ENCODE peak calls at places on chromosome 21, in seven cellular contexts. B is stomach; X is CD8-positive, alpha-beta T cell; G is MM.1S; M is CD4-positive, alpha-beta T cell; E is IMR-90; W is ovary. A is an unnamed sample.

GRCh38 chr21:43654806-43655489 is 4.3 kb downstream of the HSF2BP start:
- DNase-seq in B (no peak), X (no peak), G (no peak), M (no peak), E (peak), W (no peak), A (no peak)

GRCh38 chr21:45987121-45987711 is 5.6 kb downstream of the COL6A1 start:
- DNase-seq in B (no peak), X (no peak), G (no peak), M (no peak), E (no peak), W (peak), A (no peak)

GRCh38 chr21:44585892-44586291 is 5.5 kb upstream of the KRTAP10-5 start:
- DNase-seq in B (no peak), X (no peak), G (no peak), M (no peak), E (no peak), W (no peak), A (no peak)

GRCh38 chr21:33042812-33043211 is 17.1 kb downstream of the OLIG2 start:
- DNase-seq in B (no peak), X (no peak), G (no peak), M (no peak), E (peak), W (no peak), A (no peak)

GRCh38 chr21:44533891-44534627 is 5.9 kb downstream of the KRTAP10-1 start:
- DNase-seq in B (no peak), X (no peak), G (no peak), M (no peak), E (no peak), W (no peak), A (no peak)

GRCh38 chr21:42865361-42866160 is 13.8 kb downstream of the WDR4 start:
- DNase-seq in B (no peak), X (no peak), G (no peak), M (no peak), E (no peak), W (peak), A (peak)

GRCh38 chr21:46150491-46151121 is 4.8 kb downstream of the FTCD start:
- DNase-seq in B (no peak), X (no peak), G (no peak), M (no peak), E (no peak), W (peak), A (no peak)

GRCh38 chr21:14768042-14768441 is 221.9 kb upstream of the SAMSN1 start:
- DNase-seq in B (no peak), X (no peak), G (no peak), M (no peak), E (no peak), W (no peak), A (no peak)

GRCh38 chr21:25561668-25562641 is 45.3 kb downstream of the MRPL39 start:
- DNase-seq in B (peak), X (peak), G (peak), M (peak), E (peak), W (peak), A (no peak)

GRCh38 chr21:46046471-46046870 is 51.4 kb upstream of the COL6A2 start:
- DNase-seq in B (no peak), X (no peak), G (no peak), M (no peak), E (no peak), W (peak), A (no peak)

GRCh38 chr21:20257052-20257451 is 741.2 kb upstream of the NCAM2 start:
- DNase-seq in B (no peak), X (no peak), G (no peak), M (no peak), E (no peak), W (no peak), A (no peak)

DNA sequence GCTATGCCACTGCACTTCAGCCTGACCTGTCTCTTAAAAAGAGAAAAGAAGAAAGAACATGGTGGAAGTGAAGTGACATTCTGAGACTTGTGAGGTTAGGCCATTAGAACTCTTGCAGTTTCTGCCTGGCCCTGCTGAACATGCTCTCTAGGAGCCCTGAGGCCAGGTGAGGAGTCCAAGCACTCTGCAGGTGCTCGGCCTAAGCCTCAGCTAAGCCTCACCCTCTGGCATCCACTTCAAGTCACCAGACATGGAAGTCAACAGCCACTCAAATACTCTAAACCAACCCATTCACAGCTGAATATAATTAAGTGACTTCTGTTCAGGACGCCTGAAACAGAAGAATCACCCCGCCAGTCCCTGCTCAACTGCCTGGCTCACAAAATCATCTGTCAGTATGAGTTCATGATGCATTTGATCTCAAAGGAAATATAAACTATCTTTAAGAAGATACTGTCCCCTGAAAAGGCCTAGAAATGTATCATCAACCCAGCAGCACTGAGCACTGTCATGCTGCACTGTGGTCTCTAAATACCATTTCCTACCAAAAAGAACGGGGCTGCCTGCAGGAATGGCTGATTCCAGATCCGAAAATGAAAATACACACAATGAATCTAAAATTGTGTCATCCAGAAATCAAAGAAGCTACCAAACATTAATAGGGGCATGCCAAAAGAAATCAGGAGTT is 118.8 kb downstream of the PSMG1 start:
- DNase-seq in B (no peak), X (no peak), G (no peak), M (no peak), E (no peak), W (no peak), A (no peak)
- H3K27ac ChIP-seq in B (no peak), X (no peak), G (no peak), M (no peak), E (no peak), W (no peak), A (no peak)

DNA sequence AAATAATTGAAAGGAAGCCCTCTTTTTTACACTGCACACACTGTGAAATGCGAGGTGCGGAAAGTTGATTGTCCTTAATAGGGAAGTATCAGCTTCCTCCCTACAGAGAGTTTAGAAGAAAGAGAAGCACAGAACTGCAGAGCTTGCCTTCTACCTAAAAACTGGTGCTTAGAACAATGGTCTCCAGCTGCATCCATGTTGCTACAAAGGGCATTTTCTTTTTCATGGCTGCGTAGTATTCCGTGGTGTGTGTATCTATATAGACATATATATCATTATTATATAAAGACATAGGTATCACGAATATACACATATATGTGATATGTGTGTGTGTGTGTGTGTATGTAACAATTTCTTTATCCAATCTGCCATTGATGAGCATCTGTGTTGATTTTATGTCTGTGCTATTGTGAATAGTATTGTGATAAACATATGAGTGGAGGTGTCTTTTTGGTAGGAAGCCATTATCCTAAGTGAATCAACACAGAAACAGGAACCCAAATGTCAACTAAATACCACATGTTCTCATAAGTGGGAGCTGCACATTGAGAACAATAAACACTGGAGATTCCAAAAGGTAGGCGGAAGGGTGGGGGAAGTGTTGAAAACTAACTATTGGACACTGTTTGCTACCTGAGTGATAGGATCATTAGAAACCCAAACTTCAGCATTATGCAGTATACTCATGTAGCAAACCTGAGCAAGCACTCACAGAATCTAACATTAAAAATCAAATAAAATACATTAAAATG is 290.0 kb upstream of the RUNX1 start:
- DNase-seq in B (no peak), X (no peak), G (no peak), M (no peak), E (no peak), W (no peak), A (no peak)
- H3K27ac ChIP-seq in B (no peak), X (no peak), G (no peak), M (no peak), E (no peak), W (no peak), A (no peak)

GRCh38 chr21:34841154-34841553 is 172.4 kb downstream of the CLIC6 start:
- DNase-seq in B (no peak), X (no peak), G (no peak), M (no peak), E (no peak), W (no peak), A (no peak)
- H3K27ac ChIP-seq in B (no peak), X (no peak), G (no peak), M (no peak), E (no peak), W (no peak), A (no peak)

GRCh38 chr21:41215856-41216408 is 48.0 kb downstream of the BACE2 start:
- DNase-seq in B (no peak), X (no peak), G (no peak), M (no peak), E (no peak), W (no peak), A (no peak)
- H3K27ac ChIP-seq in B (no peak), X (no peak), G (no peak), M (no peak), E (no peak), W (no peak), A (no peak)

GRCh38 chr21:41685511-41686149 is 81.2 kb downstream of the RIPK4 start:
- DNase-seq in B (no peak), X (no peak), G (no peak), M (no peak), E (no peak), W (no peak), A (no peak)
- H3K27ac ChIP-seq in B (peak), X (no peak), G (no peak), M (no peak), E (no peak), W (no peak), A (no peak)